ENCODE peak calls at places on chromosomes 4 and X, in six cellular contexts. W is HepG2, B is GM12891, K is K562, J is H1, T is GM12878. Q is an unnamed sample.

GRCh38 chrX:7170903-7171302 is 22.9 kb upstream of the PUDP start:
- DNase-seq in W (peak), B (no peak), K (peak), J (no peak), T (no peak), Q (no peak)

GRCh38 chr4:3444351-3445110 is 2.8 kb downstream of the HGFAC start:
- DNase-seq in W (no peak), B (no peak), K (no peak), J (no peak), T (no peak), Q (no peak)

GRCh38 chr4:112085156-112086035 is 59.9 kb upstream of the FAM241A start:
- DNase-seq in W (no peak), B (no peak), K (no peak), J (no peak), T (no peak), Q (no peak)

GRCh38 chr4:10622728-10623127 is 61.8 kb downstream of the CLNK start:
- DNase-seq in W (no peak), B (no peak), K (no peak), J (no peak), T (peak), Q (no peak)

GRCh38 chrX:40694833-40695232 is 40.5 kb downstream of the MED14 start:
- DNase-seq in W (no peak), B (no peak), K (no peak), J (no peak), T (no peak), Q (no peak)

GRCh38 chrX:135396109-135396508 is 25.6 kb upstream of the SMIM10L2A start:
- DNase-seq in W (no peak), B (no peak), K (no peak), J (no peak), T (no peak), Q (no peak)

GRCh38 chr4:150211821-150212445 is 133.7 kb downstream of the DCLK2 start:
- DNase-seq in W (no peak), B (no peak), K (no peak), J (no peak), T (no peak), Q (no peak)

GRCh38 chr4:150114641-150115040 is 36.4 kb downstream of the DCLK2 start:
- DNase-seq in W (no peak), B (no peak), K (no peak), J (no peak), T (no peak), Q (no peak)

GRCh38 chrX:78029663-78030062 is 60.2 kb upstream of the PGAM4 start:
- DNase-seq in W (peak), B (no peak), K (no peak), J (no peak), T (no peak), Q (no peak)

GRCh38 chr4:135281230-135281629 is 1079.6 kb upstream of the PABPC4L start:
- DNase-seq in W (no peak), B (no peak), K (no peak), J (no peak), T (no peak), Q (no peak)

GRCh38 chr4:20428410-20429160 is 176.9 kb downstream of the SLIT2 start:
- DNase-seq in W (no peak), B (no peak), K (no peak), J (no peak), T (no peak), Q (no peak)

GRCh38 chr4:184363258-184363657 is 111.1 kb downstream of the IRF2 start:
- DNase-seq in W (no peak), B (no peak), K (no peak), J (no peak), T (no peak), Q (no peak)

GRCh38 chr4:5882947-5883346 is 9.9 kb downstream of the CRMP1 start:
- DNase-seq in W (no peak), B (no peak), K (no peak), J (no peak), T (no peak), Q (no peak)

GRCh38 chr4:141102367-141102766 is 30.9 kb downstream of the RNF150 start:
- DNase-seq in W (no peak), B (no peak), K (no peak), J (no peak), T (no peak), Q (no peak)

GRCh38 chr4:98890698-98891097 is 38.2 kb downstream of the EIF4E start:
- DNase-seq in W (no peak), B (no peak), K (no peak), J (no peak), T (no peak), Q (no peak)

GRCh38 chr4:67885727-67886126 is 1.9 kb upstream of the TMPRSS11D start:
- DNase-seq in W (no peak), B (no peak), K (no peak), J (peak), T (no peak), Q (no peak)

GRCh38 chr4:109801099-109801789 is 555 bp downstream of the CFI start:
- DNase-seq in W (no peak), B (no peak), K (no peak), J (no peak), T (no peak), Q (no peak)

GRCh38 chr4:39621582-39621981 is 17.1 kb downstream of the SMIM14 start:
- DNase-seq in W (peak), B (no peak), K (no peak), J (no peak), T (no peak), Q (no peak)

GRCh38 chrX:24100713-24101112 is 46.0 kb downstream of the EIF2S3 start:
- DNase-seq in W (no peak), B (no peak), K (no peak), J (no peak), T (no peak), Q (no peak)

GRCh38 chr4:963276-964225 is 9.8 kb downstream of the DGKQ start:
- DNase-seq in W (no peak), B (no peak), K (no peak), J (no peak), T (no peak), Q (no peak)

GRCh38 chr4:136637071-136637777 is 895.1 kb downstream of the PCDH18 start:
- DNase-seq in W (peak), B (peak), K (peak), J (peak), T (no peak), Q (no peak)

GRCh38 chr4:112793033-112793432 is 156.1 kb downstream of the LARP7 start:
- DNase-seq in W (no peak), B (no peak), K (no peak), J (no peak), T (no peak), Q (no peak)

GRCh38 chr4:185020863-185021761 is 2.8 kb downstream of the HELT start:
- DNase-seq in W (no peak), B (no peak), K (no peak), J (no peak), T (no peak), Q (no peak)

GRCh38 chr4:158521490-158522111 is at the start of gene RXFP1:
- DNase-seq in W (no peak), B (no peak), K (no peak), J (no peak), T (no peak), Q (no peak)

GRCh38 chr4:145524535-145524934 is 42.9 kb downstream of the SMAD1 start:
- DNase-seq in W (no peak), B (no peak), K (no peak), J (no peak), T (no peak), Q (no peak)

GRCh38 chrX:17328837-17329236 is 46.2 kb upstream of the NHS start:
- DNase-seq in W (no peak), B (no peak), K (no peak), J (no peak), T (no peak), Q (no peak)

GRCh38 chrX:87017210-87017609 is 500.4 kb upstream of the KLHL4 start:
- DNase-seq in W (no peak), B (no peak), K (no peak), J (no peak), T (no peak), Q (no peak)

GRCh38 chrX:154717824-154718223 is 33.1 kb downstream of the GAB3 start:
- DNase-seq in W (no peak), B (no peak), K (peak), J (no peak), T (no peak), Q (no peak)

GRCh38 chr4:38154681-38155588 is 194.7 kb downstream of the PTTG2 start:
- DNase-seq in W (no peak), B (no peak), K (no peak), J (no peak), T (no peak), Q (no peak)

GRCh38 chrX:149979126-149979644 is 40.9 kb upstream of the EOLA2 start:
- DNase-seq in W (no peak), B (no peak), K (no peak), J (no peak), T (no peak), Q (no peak)

GRCh38 chr4:147287588-147287890 is 193.4 kb upstream of the EDNRA start:
- DNase-seq in W (no peak), B (no peak), K (no peak), J (no peak), T (no peak), Q (no peak)

GRCh38 chr4:52051615-52052474 is 741 bp downstream of the SPATA18 start:
- DNase-seq in W (peak), B (peak), K (no peak), J (peak), T (no peak), Q (peak)

GRCh38 chrX:152202886-152203285 is 64.5 kb upstream of the MAGEA10 start:
- DNase-seq in W (no peak), B (no peak), K (no peak), J (no peak), T (no peak), Q (no peak)

GRCh38 chr4:101649790-101650450 is 140.6 kb upstream of the BANK1 start:
- DNase-seq in W (no peak), B (no peak), K (no peak), J (no peak), T (no peak), Q (no peak)

GRCh38 chrX:68440940-68441339 is 7.6 kb upstream of the OPHN1 start:
- DNase-seq in W (peak), B (no peak), K (no peak), J (no peak), T (no peak), Q (no peak)

GRCh38 chr4:139131209-139131870 is 45.7 kb downstream of the ELF2 start:
- DNase-seq in W (no peak), B (no peak), K (no peak), J (no peak), T (no peak), Q (no peak)

GRCh38 chr4:98522603-98523395 is 135.6 kb downstream of the TSPAN5 start:
- DNase-seq in W (peak), B (no peak), K (no peak), J (no peak), T (no peak), Q (no peak)

GRCh38 chrX:28135378-28136047 is 154.3 kb upstream of the DCAF8L1 start:
- DNase-seq in W (no peak), B (no peak), K (no peak), J (no peak), T (no peak), Q (no peak)

DNA sequence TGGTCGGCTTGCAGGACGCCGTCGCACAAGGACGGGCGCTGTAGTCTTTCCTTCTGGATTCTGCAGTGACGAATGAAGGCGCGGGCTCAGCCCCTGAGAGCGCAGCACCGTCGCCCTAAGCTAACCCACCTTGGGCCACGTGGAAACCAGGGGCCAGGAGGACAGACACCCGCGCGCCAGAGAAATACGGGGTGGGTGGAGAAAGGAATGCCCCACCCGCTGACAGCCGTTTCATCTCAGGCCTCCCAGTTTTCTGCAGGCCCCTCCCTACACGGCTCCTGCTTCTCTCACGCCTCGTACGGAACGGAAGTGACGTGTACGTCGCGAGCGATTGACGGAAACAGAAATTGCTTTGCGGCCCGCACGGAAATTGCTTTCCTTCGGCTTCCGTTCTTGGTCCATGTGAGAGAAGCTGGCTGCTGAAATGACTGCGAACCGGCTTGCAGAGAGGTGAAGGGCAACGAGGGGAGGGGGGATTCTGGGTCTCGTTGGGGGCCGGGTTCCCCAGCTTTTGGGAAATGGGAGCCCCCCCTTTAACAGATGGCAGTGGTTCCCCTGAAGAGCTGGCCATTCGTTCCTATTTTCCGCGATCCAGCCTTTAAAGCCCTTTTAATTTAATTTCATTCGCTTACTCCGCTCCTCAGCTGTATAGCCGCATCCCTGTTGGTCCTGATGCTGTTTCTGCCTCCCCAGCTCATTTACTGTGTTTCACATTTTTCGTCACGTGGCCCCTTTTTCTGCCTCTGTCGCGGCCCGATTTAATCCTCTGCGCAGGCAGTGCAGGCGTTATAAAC is at the start of gene UTP14A:
- DNase-seq in W (peak), B (peak), K (peak), J (peak), T (peak), Q (peak)
- TF ChIP-seq POLR2A in W (peak), B (peak), K (peak), J (peak), T (peak), Q (peak)

GRCh38 chrX:45696762-45697161 is 496.1 kb upstream of the DIPK2B start:
- DNase-seq in W (no peak), B (no peak), K (no peak), J (no peak), T (no peak), Q (no peak)

GRCh38 chrX:45697591-45697990 is 496.9 kb upstream of the DIPK2B start:
- DNase-seq in W (no peak), B (no peak), K (no peak), J (no peak), T (no peak), Q (no peak)

DNA sequence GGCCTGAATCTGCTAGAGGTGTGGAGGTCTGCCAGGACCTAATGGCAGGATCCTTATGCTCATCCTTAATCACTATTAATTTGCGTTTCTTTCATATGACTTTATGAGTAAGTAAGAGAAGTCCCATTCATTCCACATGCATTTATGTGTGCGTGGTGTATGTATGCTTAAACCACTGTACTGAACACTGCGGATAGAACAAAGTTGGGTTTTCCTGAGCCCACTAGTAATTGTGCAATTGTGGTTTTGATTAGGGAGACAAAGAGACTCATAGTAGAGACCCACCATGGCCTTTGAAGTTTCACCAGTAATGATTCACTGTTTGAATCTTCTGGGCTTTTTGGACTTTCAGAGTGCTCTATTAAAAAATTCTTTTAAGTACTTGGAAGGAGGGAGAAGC is 498.5 kb upstream of the DIPK2B start:
- DNase-seq in W (peak), B (no peak), K (no peak), J (no peak), T (no peak), Q (no peak)
- TF ChIP-seq TAF1 in W (no peak), B (no peak), K (no peak), J (no peak), T (no peak), Q (no peak)

DNA sequence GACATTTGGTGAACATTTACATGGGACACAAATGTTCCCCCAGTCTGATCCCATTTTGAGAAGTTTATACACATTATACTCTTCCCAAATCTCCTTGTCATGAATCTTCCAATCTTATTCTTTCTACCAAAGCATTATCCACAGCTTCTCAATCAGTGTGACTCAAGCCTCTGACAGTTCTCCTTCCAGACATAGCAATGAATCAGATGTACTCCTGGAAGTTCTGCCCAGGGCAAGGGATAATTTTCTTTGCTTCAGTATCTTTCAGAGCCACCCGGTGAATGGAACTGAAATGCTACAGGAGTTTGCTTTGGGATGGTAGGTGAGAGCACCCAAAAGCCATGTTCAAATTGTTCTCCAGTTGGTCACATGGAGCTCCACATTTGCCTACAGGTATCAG is 145.5 kb downstream of the ANXA5 start:
- DNase-seq in W (no peak), B (no peak), K (no peak), J (no peak), T (no peak), Q (no peak)
- TF ChIP-seq POLR2A in W (no peak), B (no peak), K (no peak), J (no peak), T (no peak), Q (no peak)

GRCh38 chrX:100948557-100948956 is 19.8 kb upstream of the XKRX start:
- DNase-seq in W (no peak), B (no peak), K (no peak), J (no peak), T (no peak), Q (no peak)

GRCh38 chrX:100944601-100945000 is 15.9 kb upstream of the XKRX start:
- DNase-seq in W (no peak), B (no peak), K (no peak), J (no peak), T (no peak), Q (no peak)

DNA sequence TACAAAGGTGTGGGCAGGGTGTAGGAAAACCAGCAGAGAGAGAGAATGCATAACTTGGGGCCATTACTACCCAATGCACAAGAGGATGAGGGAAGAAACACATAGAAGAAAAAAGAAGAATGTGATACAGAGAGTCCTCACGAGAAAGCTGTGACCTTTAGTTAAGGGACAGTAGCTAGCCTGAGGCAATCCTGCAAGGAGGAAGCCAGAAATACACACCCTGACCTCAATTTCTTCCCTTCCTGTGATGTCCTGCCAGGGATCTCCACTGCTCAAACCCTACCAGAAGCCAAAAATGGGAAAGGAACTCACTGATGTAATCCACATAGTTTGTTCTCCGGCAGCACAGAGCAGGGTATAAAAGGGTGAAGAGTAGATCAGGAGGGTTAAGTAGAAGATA is 17.8 kb upstream of the XKRX start:
- DNase-seq in W (no peak), B (no peak), K (no peak), J (no peak), T (no peak), Q (no peak)
- TF ChIP-seq TAF1 in W (no peak), B (no peak), K (no peak), J (no peak), T (no peak), Q (no peak)

GRCh38 chrX:51894697-51895336 is 1.4 kb downstream of the MAGED1 start:
- DNase-seq in W (no peak), B (peak), K (no peak), J (no peak), T (no peak), Q (no peak)
- TF ChIP-seq POLR2A in W (no peak), B (no peak), K (no peak), J (no peak), T (no peak), Q (peak)

Q was measured in GM12892.